ENCODE peak calls at places on chromosomes 3 and 15, in seven cellular contexts. U, K, R, A, V, T and S are unnamed samples.

GRCh38 chr3:40329081-40329480 is 19.6 kb downstream of the EIF1B start:
- DNase-seq in V (no peak), R (no peak), T (no peak), U (no peak), K (no peak), A (no peak), S (no peak)

GRCh38 chr15:35705885-35706590 is 160.1 kb upstream of the DPH6 start:
- DNase-seq in A (no peak), K (peak; percentile 30), R (no peak), T (peak; percentile 82), U (no peak), V (no peak), S (no peak)

GRCh38 chr3:195147649-195148121 is 123.3 kb downstream of the XXYLT1 start:
- DNase-seq in U (no peak), K (no peak), T (no peak), A (no peak), R (no peak), V (no peak), S (peak; percentile 41)

GRCh38 chr15:67138946-67139855 is 73.8 kb downstream of the SMAD3 start:
- DNase-seq in R (no peak), U (no peak), A (no peak), V (no peak), K (no peak), T (no peak), S (no peak)

GRCh38 chr15:54273928-54274327 is 295.7 kb downstream of the UNC13C start:
- DNase-seq in A (no peak), K (peak; percentile 43), R (no peak), T (no peak), U (no peak), V (no peak), S (no peak)

GRCh38 chr15:99474041-99474906 is 91.5 kb upstream of the MEF2A start:
- DNase-seq in R (no peak), T (no peak), U (no peak), K (peak; percentile 62), V (peak; percentile 75), A (peak; percentile 56), S (peak; percentile 86)

GRCh38 chr3:150110097-150110496 is 139.4 kb upstream of the PFN2 start:
- DNase-seq in K (no peak), U (peak; percentile 39), T (no peak), R (no peak), V (no peak), A (no peak), S (no peak)

GRCh38 chr3:85652322-85652721 is 693.5 kb downstream of the CADM2 start:
- DNase-seq in A (no peak), R (no peak), U (no peak), K (no peak), T (peak; percentile 57), V (no peak), S (no peak)

GRCh38 chr15:44729394-44729913 is 6.9 kb upstream of the TRIM69 start:
- DNase-seq in K (peak; percentile 42), R (no peak), V (peak; percentile 75), U (no peak), A (no peak), T (no peak), S (peak; percentile 38)

GRCh38 chr3:184596886-184597575 is 35.4 kb downstream of the EPHB3 start:
- DNase-seq in A (no peak), K (no peak), T (no peak), V (peak; percentile 25), U (no peak), R (no peak), S (no peak)

GRCh38 chr3:21914451-21914850 is 163.4 kb upstream of the ZNF385D start:
- DNase-seq in K (no peak), T (peak; percentile 30), V (no peak), R (no peak), U (no peak), A (no peak), S (no peak)

GRCh38 chr3:177459397-177459796 is 262.1 kb upstream of the TBL1XR1 start:
- DNase-seq in K (peak; percentile 40), A (no peak), U (no peak), T (peak; percentile 89), V (no peak), R (no peak), S (no peak)

GRCh38 chr3:17901893-17902292 is 159.5 kb upstream of the TBC1D5 start:
- DNase-seq in T (peak; percentile 18), R (no peak), U (no peak), A (no peak), V (no peak), K (no peak), S (no peak)

GRCh38 chr3:186653984-186654383 is 11.8 kb upstream of the HRG start:
- DNase-seq in A (no peak), T (no peak), K (no peak), R (no peak), V (no peak), U (no peak), S (no peak)

GRCh38 chr15:66832679-66833078 is 130.6 kb downstream of the SMAD6 start:
- DNase-seq in V (peak; percentile 34), T (no peak), U (peak; percentile 25), K (no peak), A (no peak), R (no peak), S (no peak)

GRCh38 chr3:29381595-29381994 is 100.7 kb downstream of the RBMS3 start:
- DNase-seq in R (no peak), K (no peak), A (no peak), T (peak; percentile 59), V (no peak), U (no peak), S (no peak)

GRCh38 chr3:156676467-156677119 is 2.2 kb downstream of the TIPARP start:
- DNase-seq in U (peak; percentile 43), T (no peak), R (peak; percentile 78), A (no peak), K (no peak), V (no peak), S (no peak)

GRCh38 chr3:27319847-27320526 is 49.2 kb downstream of the NEK10 start:
- DNase-seq in U (no peak), V (no peak), T (no peak), K (peak; percentile 69), R (no peak), A (peak; percentile 49), S (peak; percentile 50)

GRCh38 chr3:194689493-194689901 is 3.8 kb downstream of the FAM43A start:
- DNase-seq in R (no peak), V (no peak), A (no peak), U (peak; percentile 23), K (no peak), T (peak; percentile 46), S (peak; percentile 39)

GRCh38 chr3:90041995-90042394 is 934.6 kb downstream of the EPHA3 start:
- DNase-seq in R (no peak), K (no peak), T (no peak), A (no peak), U (no peak), V (no peak), S (no peak)

GRCh38 chr3:39144748-39145380 is 8.5 kb downstream of the CSRNP1 start:
- DNase-seq in V (no peak), T (no peak), R (no peak), A (no peak), K (no peak), U (no peak), S (no peak)

GRCh38 chr15:78390823-78391222 is 47.2 kb upstream of the IREB2 start:
- DNase-seq in V (no peak), R (no peak), U (no peak), T (peak; percentile 27), A (no peak), K (no peak), S (no peak)

GRCh38 chr3:134622803-134623365 is 27.9 kb downstream of the KY start:
- DNase-seq in R (no peak), V (no peak), T (no peak), U (no peak), A (no peak), K (no peak), S (no peak)

GRCh38 chr3:6551165-6551564 is 309.8 kb upstream of the GRM7 start:
- DNase-seq in R (no peak), T (no peak), U (no peak), V (no peak), A (no peak), K (no peak), S (no peak)

DNA sequence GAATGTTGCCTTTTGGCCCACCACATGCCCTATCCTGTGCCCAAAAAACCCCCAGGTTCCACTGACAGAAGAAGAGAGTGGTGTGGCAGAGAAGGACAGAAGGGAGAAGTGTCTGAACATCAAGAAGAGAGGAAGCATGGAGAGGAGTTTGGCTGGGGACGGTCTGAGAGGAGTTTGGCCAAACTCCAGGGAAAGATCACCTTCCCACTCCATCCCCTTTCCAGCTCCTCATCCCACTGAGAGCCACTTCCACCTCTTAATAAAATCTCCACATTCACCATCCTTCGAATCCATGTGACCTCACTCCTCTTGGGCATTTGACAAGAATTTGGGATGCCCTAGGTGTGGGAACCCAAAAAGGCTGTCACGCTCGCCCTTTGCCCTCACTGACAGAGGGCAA is 311.6 kb upstream of the GRM7 start:
- DNase-seq in T (no peak), U (no peak), K (no peak), A (no peak), R (no peak), V (no peak), S (no peak)
- H3K4me3 ChIP-seq in T (no peak overlapping the region), U (no peak overlapping the region), K (no peak overlapping the region), A (no peak overlapping the region), R (no peak overlapping the region), V (no peak overlapping the region), S (no peak overlapping the region)

GRCh38 chr3:132805071-132805470 is 82.9 kb upstream of the NPHP3 start:
- DNase-seq in T (no peak), K (no peak), R (no peak), A (no peak), U (no peak), V (no peak), S (no peak)

GRCh38 chr3:132804498-132804897 is 82.3 kb upstream of the NPHP3 start:
- DNase-seq in K (no peak), R (peak; percentile 71), U (no peak), V (no peak), A (no peak), T (peak; percentile 68), S (no peak)

GRCh38 chr3:132800958-132801357 is 78.7 kb upstream of the NPHP3 start:
- DNase-seq in T (peak; percentile 13), A (no peak), V (no peak), K (no peak), U (no peak), R (no peak), S (no peak)

GRCh38 chr3:132803889-132804288 is 81.7 kb upstream of the NPHP3 start:
- DNase-seq in K (no peak), A (no peak), U (no peak), R (peak; percentile 2), T (peak; percentile 13), V (no peak), S (no peak)
- TF ChIP-seq CTCF in K (no peak), A (no peak), U (peak; percentile 27), R (no peak), T (peak; percentile 11), V (no peak), S (no peak)

DNA sequence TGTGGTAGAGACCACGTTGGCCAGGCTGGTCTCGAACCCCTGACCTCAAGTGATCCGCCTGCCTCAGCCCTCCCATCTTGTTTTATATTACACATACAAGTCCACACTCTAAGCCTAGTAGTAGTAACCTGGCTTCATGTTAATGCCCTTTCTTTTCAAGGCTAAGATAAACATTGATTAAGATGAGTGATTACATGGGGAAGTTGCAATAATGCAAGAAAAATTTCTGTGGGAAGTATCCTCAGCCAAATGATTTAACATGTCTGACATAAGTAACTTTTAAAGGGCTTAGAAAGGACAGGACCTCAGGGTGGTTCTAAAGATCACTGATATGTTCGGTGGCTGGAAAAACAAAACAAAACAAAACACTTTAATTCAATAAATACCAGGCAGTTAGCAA is 72.1 kb downstream of the SFMBT1 start:
- DNase-seq in U (no peak), R (no peak), T (peak; percentile 83), K (no peak), A (no peak), V (no peak), S (no peak)
- H3K4me1 ChIP-seq in U (no peaks in the 10 kb centered on the region), R (no peaks in the 10 kb centered on the region), T (no peaks in the 10 kb centered on the region), K (no peaks in the 10 kb centered on the region), A (no peaks in the 10 kb centered on the region), V (no peaks in the 10 kb centered on the region), S (peaks cover 24% of the 10 kb centered on the region)

GRCh38 chr3:11060500-11061251 is 68.1 kb downstream of the SLC6A1 start:
- DNase-seq in A (peak; percentile 38), T (peak; percentile 50), R (peak; percentile 56), V (peak; percentile 87), K (peak; percentile 77), U (peak; percentile 83), S (peak; percentile 74)
- H3K4me3 ChIP-seq in A (peak overlapping the region; percentile 42), T (peak overlapping the region; percentile 19), R (peak overlapping the region; percentile 25), V (peak overlapping the region; percentile 21), K (peak overlapping the region; percentile 39), U (peak overlapping the region; percentile 44), S (peak overlapping the region; percentile 5)